ENCODE peak calls at places on chromosomes 4 and X, in four cellular contexts. J is MM.1S, G is glutamatergic neuron, N is HFF-Myc. K is an unnamed sample.
A peak's percentile ranks its signal among the peaks of the same experiment; 100 is the strongest.

GRCh38 chr4:67680568-67681222 is 20.3 kb downstream of the UBA6 start:
- DNase-seq in J (no peak), N (no peak), G (no peak), K (no peak)

GRCh38 chrX:151396042-151396826 is 772 bp upstream of the VMA21 start:
- DNase-seq in N (peak; percentile 22), G (no peak), J (peak; percentile 30), K (peak; percentile 73)

GRCh38 chr4:145935253-145936141 is 3.1 kb downstream of the ZNF827 start:
- DNase-seq in N (no peak), J (peak; percentile 50), G (peak; percentile 76), K (peak; percentile 76)

GRCh38 chr4:127936974-127937373 is 28.0 kb downstream of the MFSD8 start:
- DNase-seq in N (no peak), G (no peak), J (no peak), K (no peak)

GRCh38 chr4:105060628-105061027 is 86.0 kb upstream of the TET2 start:
- DNase-seq in J (peak; percentile 49), G (no peak), N (no peak), K (peak; percentile 24)

GRCh38 chr4:101969965-101970364 is 179.4 kb downstream of the BANK1 start:
- DNase-seq in N (no peak), J (no peak), G (no peak), K (no peak)

GRCh38 chr4:48047421-48047844 is 30.9 kb downstream of the NIPAL1 start:
- DNase-seq in J (peak; percentile 73), G (no peak), N (no peak), K (peak; percentile 90)

GRCh38 chr4:177448850-177449249 is 6.6 kb upstream of the AGA start:
- DNase-seq in J (no peak), N (peak; percentile 17), G (no peak), K (no peak)

GRCh38 chrX:78753571-78753970 is 6.1 kb downstream of the LPAR4 start:
- DNase-seq in N (no peak), J (no peak), G (no peak), K (no peak)

GRCh38 chrX:47316276-47317025 is 53.9 kb upstream of the ZNF157 start:
- DNase-seq in J (no peak), N (no peak), G (peak; percentile 61), K (no peak)

K was measured in NAMALWA.